ENCODE peak calls at places on chromosomes 3 and 15, in nine cellular contexts. T is LHCN-M2; W is NCI-H460; N is lung microvascular endothelial cell; U is NCI-H345; E is activated naive CD4-positive, alpha-beta T cell; Y is HTR-8/SVneo; V is testis; I is HEK293T. S is an unnamed sample.

GRCh38 chr3:49377483-49377882 is 19.3 kb upstream of the GPX1 start:
- DNase-seq in Y (no peak), V (no peak), U (no peak), E (no peak), T (peak; percentile 19), W (no peak), I (no peak), N (no peak), S (peak; percentile 52)

GRCh38 chr15:60299452-60300047 is 98.2 kb downstream of the ANXA2 start:
- DNase-seq in V (peak; percentile 55), U (peak; percentile 95), W (no peak), T (no peak), Y (no peak), I (peak; percentile 57), N (no peak), E (no peak), S (no peak)

GRCh38 chr3:14474363-14475081 is 65.6 kb downstream of the GRIP2 start:
- DNase-seq in E (no peak), T (no peak), W (no peak), N (no peak), Y (no peak), U (no peak), I (no peak), V (no peak), S (no peak)

GRCh38 chr3:51024765-51025681 is 350.3 kb downstream of the DOCK3 start:
- DNase-seq in Y (no peak), I (peak; percentile 9), W (no peak), E (peak; percentile 1), V (peak; percentile 15), N (no peak), U (no peak), T (no peak), S (no peak)

GRCh38 chr15:69493406-69493805 is 40.8 kb downstream of the RPLP1 start:
- DNase-seq in W (no peak), T (no peak), Y (no peak), I (no peak), V (no peak), N (no peak), U (no peak), E (no peak), S (no peak)

GRCh38 chr15:80849308-80849707 is 70.1 kb downstream of the CEMIP start:
- DNase-seq in E (no peak), I (no peak), N (peak; percentile 14), V (no peak), T (peak; percentile 94), U (no peak), Y (peak; percentile 59), W (no peak), S (peak; percentile 55)

GRCh38 chr3:163561151-163561550 is 1517.1 kb downstream of the SI start:
- DNase-seq in N (no peak), U (no peak), E (no peak), W (no peak), Y (no peak), V (no peak), I (no peak), T (no peak), S (no peak)

GRCh38 chr3:72810063-72810462 is 38.2 kb downstream of the SHQ1 start:
- DNase-seq in N (no peak), T (no peak), W (no peak), U (no peak), I (no peak), Y (no peak), V (no peak), E (no peak), S (no peak)

GRCh38 chr15:76358453-76358852 is 21.9 kb downstream of the ISL2 start:
- DNase-seq in U (no peak), V (no peak), Y (no peak), T (no peak), N (no peak), E (no peak), W (no peak), I (no peak), S (no peak)

GRCh38 chr3:142853270-142854163 is 35.4 kb downstream of the PCOLCE2 start:
- DNase-seq in T (no peak), N (no peak), W (no peak), I (no peak), E (no peak), Y (no peak), V (peak; percentile 33), U (no peak), S (peak; percentile 51)

GRCh38 chr15:99703603-99704443 is 29.4 kb downstream of the LYSMD4 start:
- DNase-seq in U (peak; percentile 23), W (peak; percentile 80), I (peak; percentile 69), T (peak; percentile 83), N (peak; percentile 90), Y (peak; percentile 66), V (peak; percentile 31), E (no peak), S (peak; percentile 94)

GRCh38 chr15:67096536-67097294 is 31.3 kb downstream of the SMAD3 start:
- DNase-seq in Y (no peak), W (no peak), E (no peak), U (no peak), N (no peak), I (no peak), T (peak; percentile 61), V (no peak), S (peak; percentile 32)

GRCh38 chr3:57064615-57065014 is 4.2 kb downstream of the SPATA12 start:
- DNase-seq in E (no peak), T (no peak), W (no peak), V (peak; percentile 41), I (no peak), U (no peak), N (no peak), Y (no peak), S (no peak)

GRCh38 chr3:127277591-127277990 is 10.3 kb downstream of the PRR20G start:
- DNase-seq in N (no peak), U (no peak), V (no peak), E (no peak), W (no peak), I (no peak), Y (no peak), T (no peak), S (no peak)

GRCh38 chr15:65423977-65424679 is 1.4 kb upstream of the IGDCC4 start:
- DNase-seq in E (no peak), I (no peak), W (no peak), U (no peak), N (no peak), V (no peak), T (peak; percentile 85), Y (no peak), S (peak; percentile 25)

GRCh38 chr15:99126930-99127329 is 22.1 kb downstream of the SYNM start:
- DNase-seq in Y (no peak), V (no peak), E (no peak), N (no peak), I (no peak), T (no peak), U (no peak), W (no peak), S (no peak)

GRCh38 chr3:156741935-156742334 is 67.5 kb downstream of the TIPARP start:
- DNase-seq in Y (no peak), W (no peak), E (no peak), U (no peak), V (no peak), N (no peak), T (no peak), I (no peak), S (no peak)

GRCh38 chr15:39317225-39317624 is 263.7 kb upstream of the THBS1 start:
- DNase-seq in U (no peak), W (no peak), N (no peak), E (no peak), T (no peak), I (no peak), V (no peak), Y (no peak), S (no peak)

GRCh38 chr3:9912294-9912935 is 4.5 kb upstream of the IL17RC start:
- DNase-seq in E (no peak), V (no peak), W (no peak), T (peak; percentile 78), U (no peak), I (no peak), Y (no peak), N (no peak), S (peak; percentile 35)

GRCh38 chr3:193029800-193030199 is 112.1 kb upstream of the MB21D2 start:
- DNase-seq in E (no peak), N (no peak), W (no peak), U (no peak), Y (no peak), I (no peak), T (no peak), V (no peak), S (no peak)

GRCh38 chr15:93017521-93017920 is 71.5 kb downstream of the RGMA start:
- DNase-seq in W (no peak), E (no peak), T (no peak), I (no peak), Y (no peak), V (no peak), U (no peak), N (no peak), S (no peak)

GRCh38 chr3:157406376-157406775 is 30.3 kb upstream of the PTX3 start:
- DNase-seq in E (no peak), U (no peak), Y (no peak), T (peak; percentile 36), V (no peak), N (peak; percentile 75), I (no peak), W (no peak), S (no peak)

GRCh38 chr3:51585197-51585596 is 46.7 kb downstream of the RAD54L2 start:
- DNase-seq in Y (no peak), U (no peak), T (no peak), E (no peak), V (no peak), W (no peak), N (no peak), I (no peak), S (no peak)

GRCh38 chr15:41943543-41944312 is 28.6 kb downstream of the EHD4 start:
- DNase-seq in N (no peak), W (no peak), U (no peak), Y (no peak), V (no peak), E (no peak), I (no peak), T (no peak), S (no peak)

GRCh38 chr3:113438224-113438623 is 3.1 kb downstream of the CFAP44 start:
- DNase-seq in Y (no peak), I (no peak), T (no peak), U (no peak), E (no peak), V (no peak), N (no peak), W (no peak), S (no peak)

GRCh38 chr3:127420825-127421224 is 133.0 kb upstream of the PRR20G start:
- DNase-seq in U (no peak), I (no peak), Y (peak; percentile 22), T (no peak), V (no peak), E (no peak), W (no peak), N (no peak), S (no peak)

GRCh38 chr3:107241217-107241616 is 136.0 kb upstream of the CCDC54 start:
- DNase-seq in U (peak; percentile 41), T (peak; percentile 46), I (peak; percentile 51), E (no peak), N (peak; percentile 11), W (no peak), Y (no peak), V (peak; percentile 74), S (peak; percentile 67)

GRCh38 chr3:120894285-120894684 is 13.7 kb upstream of the STXBP5L start:
- DNase-seq in I (peak; percentile 48), W (no peak), T (no peak), Y (no peak), V (peak; percentile 54), E (no peak), U (no peak), N (no peak), S (no peak)

GRCh38 chr3:120642368-120642948 is 39.6 kb downstream of the HGD start:
- DNase-seq in E (no peak), T (peak; percentile 80), U (no peak), I (no peak), Y (no peak), W (peak; percentile 72), N (peak; percentile 71), V (no peak), S (peak; percentile 58)

GRCh38 chr3:57896046-57896445 is 112.2 kb upstream of the FLNB start:
- DNase-seq in W (no peak), T (no peak), V (peak; percentile 83), I (no peak), U (no peak), N (no peak), E (no peak), Y (no peak), S (no peak)

GRCh38 chr15:72117448-72117697 is 577 bp downstream of the MYO9A start:
- DNase-seq in W (peak; percentile 46), U (peak; percentile 33), N (no peak), Y (peak; percentile 78), T (peak; percentile 77), E (peak; percentile 61), I (peak; percentile 61), V (peak; percentile 76), S (peak; percentile 82)